ENCODE peak calls at places on chromosomes 3 and 15, in six cellular contexts. V, R, B, K, Q and M are unnamed samples.

GRCh38 chr3:73453676-73454075 is 171.1 kb downstream of the PDZRN3 start:
- DNase-seq in V (no peak), R (no peak), B (no peak), K (no peak), Q (no peak), M (no peak)

GRCh38 chr3:112445839-112446238 is 53.4 kb downstream of the BTLA start:
- DNase-seq in V (no peak), R (no peak), B (no peak), K (no peak), Q (no peak), M (no peak)

GRCh38 chr3:4959180-4959579 is 20.1 kb upstream of the BHLHE40 start:
- DNase-seq in V (no peak), R (no peak), B (no peak), K (no peak), Q (no peak), M (no peak)

GRCh38 chr15:39404767-39405173 is 176.1 kb upstream of the THBS1 start:
- DNase-seq in V (peak; percentile 95), R (no peak), B (no peak), K (no peak), Q (no peak), M (no peak)

GRCh38 chr15:96578393-96578792 is 247.9 kb downstream of the NR2F2 start:
- DNase-seq in V (no peak), R (no peak), B (no peak), K (no peak), Q (no peak), M (no peak)

GRCh38 chr15:89416339-89417183 is 79.8 kb downstream of the RHCG start:
- DNase-seq in V (peak; percentile 56), R (no peak), B (peak; percentile 73), K (peak; percentile 16), Q (peak; percentile 43), M (peak; percentile 45)

GRCh38 chr15:35674873-35675781 is 129.2 kb upstream of the DPH6 start:
- DNase-seq in V (no peak), R (no peak), B (no peak), K (no peak), Q (no peak), M (no peak)

GRCh38 chr15:58340176-58340575 is 91.6 kb upstream of the LIPC start:
- DNase-seq in V (no peak), R (no peak), B (no peak), K (no peak), Q (no peak), M (no peak)

GRCh38 chr3:190205739-190206138 is 85.0 kb upstream of the P3H2 start:
- DNase-seq in V (no peak), R (no peak), B (no peak), K (no peak), Q (no peak), M (no peak)